ENCODE peak calls at places on chromosomes 11 and 22, in four cellular contexts. L, M, W and N are unnamed samples.

GRCh38 chr11:64208796-64209562 is 2.5 kb downstream of the FERMT3 start:
- DNase-seq in L (no peak), M (no peak), W (no peak), N (no peak)

GRCh38 chr11:32115406-32115805 is 24.5 kb downstream of the RCN1 start:
- DNase-seq in L (no peak), M (no peak), W (no peak), N (no peak)

GRCh38 chr11:33751878-33752277 is 15.7 kb upstream of the CD59 start:
- DNase-seq in L (no peak), M (no peak), W (no peak), N (no peak)

GRCh38 chr11:72378704-72379383 is 55.5 kb downstream of the CLPB start:
- DNase-seq in L (no peak), M (no peak), W (no peak), N (no peak)

GRCh38 chr11:78821371-78822306 is 247.0 kb upstream of the NARS2 start:
- DNase-seq in L (no peak), M (no peak), W (no peak), N (no peak)

GRCh38 chr11:102451693-102452460 is 688 bp downstream of the TMEM123 start:
- DNase-seq in L (peak; percentile 69), M (peak; percentile 89), W (peak; percentile 71), N (peak; percentile 50)

GRCh38 chr22:19855504-19856409 is 1.1 kb upstream of the GNB1L start:
- DNase-seq in L (peak; percentile 74), M (peak; percentile 68), W (peak; percentile 79), N (peak; percentile 36)

GRCh38 chr11:110076388-110076965 is 16.7 kb upstream of the ZC3H12C start:
- DNase-seq in L (no peak), M (no peak), W (no peak), N (peak; percentile 22)

GRCh38 chr11:120599816-120600420 is 88.4 kb downstream of the GRIK4 start:
- DNase-seq in L (no peak), M (no peak), W (no peak), N (no peak)

GRCh38 chr11:27563201-27563600 is 56.6 kb upstream of the LIN7C start:
- DNase-seq in L (no peak), M (no peak), W (no peak), N (no peak)

GRCh38 chr11:120117991-120118390 is 19.9 kb downstream of the TRIM29 start:
- DNase-seq in L (no peak), M (no peak), W (no peak), N (no peak)

GRCh38 chr22:17587631-17588030 is 24.3 kb downstream of the SLC25A18 start:
- DNase-seq in L (no peak), M (no peak), W (no peak), N (no peak)

GRCh38 chr11:75815345-75815983 is 454 bp downstream of the UVRAG start:
- DNase-seq in L (no peak), M (peak; percentile 46), W (peak; percentile 48), N (peak; percentile 58)
- TF ChIP-seq CTCF in L (no peak), M (peak; percentile 4), W (no peak), N (no peak)

GRCh38 chr11:116916052-116916451 is 78.6 kb upstream of the APOA1 start:
- DNase-seq in L (no peak), M (no peak), W (no peak), N (no peak)
- TF ChIP-seq CTCF in L (no peak), M (peak; percentile 9), W (no peak), N (peak; percentile 27)

GRCh38 chr11:114909866-114910265 is 231.5 kb downstream of the NXPE2 start:
- DNase-seq in L (no peak), M (no peak), W (no peak), N (no peak)
- TF ChIP-seq CTCF in L (no peak), M (no peak), W (peak; percentile 35), N (peak; percentile 22)

DNA sequence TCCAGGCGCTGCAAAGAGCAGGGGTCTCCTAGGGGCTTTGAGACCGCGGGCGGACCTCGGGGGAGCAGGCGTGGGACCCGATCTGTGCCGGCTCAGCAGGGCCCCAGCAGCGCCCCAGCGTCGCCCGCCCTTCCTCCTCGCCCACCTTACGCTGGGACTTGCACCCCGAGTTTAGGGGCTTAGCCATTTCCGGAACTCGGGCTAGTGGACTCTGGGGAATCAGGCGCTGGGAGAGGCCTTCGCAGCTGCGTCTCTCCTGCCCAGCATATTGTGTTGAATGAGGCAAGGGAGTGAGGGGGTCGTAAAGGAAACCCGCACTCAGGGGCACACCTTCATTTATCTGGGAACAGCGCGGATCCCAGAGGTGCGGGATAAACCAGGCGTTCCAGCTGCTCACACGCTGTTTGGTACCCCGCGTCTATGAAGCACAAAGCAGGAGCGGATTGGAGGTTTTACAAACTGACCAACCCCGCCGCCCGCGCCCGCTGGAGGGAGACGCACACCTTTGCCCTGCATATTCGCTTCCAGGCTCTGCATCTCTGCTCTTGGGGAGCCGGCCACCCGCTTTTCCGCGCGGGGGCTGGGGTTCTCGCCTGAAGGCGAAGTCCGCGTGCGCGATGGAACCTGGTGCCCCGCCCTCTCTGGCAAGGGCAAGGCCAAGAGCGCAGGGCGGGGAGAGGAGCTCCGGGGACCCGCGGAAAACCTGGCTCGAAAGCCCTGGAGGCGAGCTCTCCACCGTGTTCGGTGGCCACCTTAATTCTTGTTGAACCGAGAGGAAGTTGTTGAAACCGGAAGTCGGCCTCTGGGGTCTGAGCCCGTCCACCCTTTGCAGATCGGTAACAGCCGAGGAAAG is 6.7 kb upstream of the ALX4 start:
- DNase-seq in L (no peak), M (no peak), W (no peak), N (peak; percentile 43)
- TF ChIP-seq CTCF in L (no peak), M (no peak), W (no peak), N (no peak)

GRCh38 chr22:50303848-50304527 is 3.5 kb downstream of the PLXNB2 start:
- DNase-seq in L (peak; percentile 73), M (no peak), W (peak; percentile 63), N (no peak)
- TF ChIP-seq CTCF in L (no peak), M (no peak), W (peak; percentile 21), N (no peak)

GRCh38 chr22:41048791-41049717 is 43.3 kb upstream of the EP300 start:
- DNase-seq in L (peak; percentile 47), M (no peak), W (peak; percentile 96), N (peak; percentile 72)

GRCh38 chr22:41047741-41048140 is 44.7 kb upstream of the EP300 start:
- DNase-seq in L (no peak), M (no peak), W (no peak), N (no peak)

GRCh38 chr22:41052661-41053490 is 39.5 kb upstream of the EP300 start:
- DNase-seq in L (no peak), M (no peak), W (no peak), N (no peak)

DNA sequence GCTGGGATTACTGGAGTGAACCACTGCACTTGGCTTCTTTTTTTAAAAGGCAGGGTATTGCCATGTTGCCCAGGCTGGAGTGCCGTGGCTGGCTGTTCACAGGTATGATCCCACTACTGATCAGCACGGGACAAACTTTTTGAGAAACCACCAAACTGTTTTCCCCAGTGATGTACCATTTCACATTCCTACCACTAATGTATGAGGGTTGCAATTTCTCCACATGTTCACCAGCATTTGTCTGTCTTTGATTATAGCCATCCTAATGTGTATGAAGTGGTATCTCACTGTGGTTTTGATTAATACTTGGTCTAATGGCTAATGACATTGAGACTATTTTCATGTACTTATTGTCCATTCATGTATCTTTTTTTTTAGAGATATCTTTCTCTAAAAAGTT is 41.5 kb upstream of the EP300 start:
- DNase-seq in L (no peak), M (no peak), W (no peak), N (no peak)
- TF ChIP-seq CTCF in L (no peak), M (no peak), W (no peak), N (no peak)

DNA sequence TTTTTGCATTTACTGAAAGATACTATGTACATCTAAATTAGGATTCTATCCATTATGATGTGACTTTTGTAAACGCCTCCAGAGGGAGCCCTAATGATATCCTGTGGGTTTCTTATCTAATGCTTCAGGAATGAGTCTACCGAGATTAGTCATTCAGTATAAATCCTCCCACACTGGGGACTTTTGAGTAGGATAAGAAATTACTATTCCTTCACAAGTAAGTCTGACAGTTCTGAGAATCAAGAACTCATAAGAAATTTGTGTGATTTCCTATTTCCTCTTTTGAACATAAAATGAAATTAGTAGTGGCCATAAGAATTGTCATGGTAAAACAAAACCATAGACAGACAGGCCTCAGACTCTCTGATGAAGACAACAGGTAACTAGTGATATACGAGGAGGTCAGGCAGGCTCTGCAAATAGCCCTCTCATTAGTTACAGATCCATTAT is 10.0 kb upstream of the OR5M1 start:
- DNase-seq in L (no peak), M (peak; percentile 39), W (peak; percentile 3), N (no peak)
- TF ChIP-seq CTCF in L (no peak), M (peak; percentile 43), W (peak; percentile 37), N (peak; percentile 32)

GRCh38 chr22:44003016-44003775 is 20.9 kb upstream of the PARVB start:
- DNase-seq in L (no peak), M (no peak), W (no peak), N (no peak)

GRCh38 chr22:44002324-44002723 is 21.8 kb upstream of the PARVB start:
- DNase-seq in L (no peak), M (no peak), W (no peak), N (no peak)

GRCh38 chr22:44000123-44000522 is 24.0 kb upstream of the PARVB start:
- DNase-seq in L (no peak), M (no peak), W (no peak), N (no peak)

GRCh38 chr22:44005524-44005923 is 18.6 kb upstream of the PARVB start:
- DNase-seq in L (no peak), M (no peak), W (no peak), N (no peak)

DNA sequence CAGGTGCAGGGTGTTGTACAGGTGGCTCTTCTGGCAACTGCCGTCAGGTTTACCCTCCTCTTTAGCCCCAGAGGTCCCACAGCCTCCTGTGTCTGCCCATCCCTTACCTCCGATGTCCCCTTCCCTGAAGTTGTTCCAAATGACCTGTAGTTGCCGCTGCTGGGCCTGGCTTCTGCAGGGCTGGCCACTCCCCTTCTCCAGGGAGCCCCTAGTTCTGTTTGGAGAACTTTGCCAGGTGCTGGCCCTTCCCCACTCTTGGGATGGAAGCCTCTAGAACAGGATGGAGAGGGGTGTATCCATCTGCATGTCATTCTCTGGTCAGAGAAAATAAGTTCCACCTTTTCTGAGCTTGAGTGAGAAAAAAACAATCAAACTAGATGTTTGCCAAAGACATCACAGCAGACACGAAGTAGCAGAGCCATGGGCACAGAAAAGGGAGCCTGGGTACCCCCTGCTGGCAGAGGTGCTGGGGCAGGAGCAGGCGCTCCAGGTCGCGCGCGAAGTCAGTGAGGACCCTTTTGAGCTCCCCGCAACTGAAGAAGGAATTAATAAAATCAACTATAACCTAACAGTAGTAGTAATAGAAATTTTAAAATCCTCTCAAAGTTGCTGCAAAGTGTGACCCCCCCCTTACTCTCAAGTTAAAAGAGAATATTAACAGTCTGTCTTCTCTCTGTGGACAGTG is 20.2 kb upstream of the PARVB start:
- DNase-seq in L (no peak), M (no peak), W (no peak), N (no peak)
- TF ChIP-seq CTCF in L (no peak), M (no peak), W (peak; percentile 44), N (no peak)

DNA sequence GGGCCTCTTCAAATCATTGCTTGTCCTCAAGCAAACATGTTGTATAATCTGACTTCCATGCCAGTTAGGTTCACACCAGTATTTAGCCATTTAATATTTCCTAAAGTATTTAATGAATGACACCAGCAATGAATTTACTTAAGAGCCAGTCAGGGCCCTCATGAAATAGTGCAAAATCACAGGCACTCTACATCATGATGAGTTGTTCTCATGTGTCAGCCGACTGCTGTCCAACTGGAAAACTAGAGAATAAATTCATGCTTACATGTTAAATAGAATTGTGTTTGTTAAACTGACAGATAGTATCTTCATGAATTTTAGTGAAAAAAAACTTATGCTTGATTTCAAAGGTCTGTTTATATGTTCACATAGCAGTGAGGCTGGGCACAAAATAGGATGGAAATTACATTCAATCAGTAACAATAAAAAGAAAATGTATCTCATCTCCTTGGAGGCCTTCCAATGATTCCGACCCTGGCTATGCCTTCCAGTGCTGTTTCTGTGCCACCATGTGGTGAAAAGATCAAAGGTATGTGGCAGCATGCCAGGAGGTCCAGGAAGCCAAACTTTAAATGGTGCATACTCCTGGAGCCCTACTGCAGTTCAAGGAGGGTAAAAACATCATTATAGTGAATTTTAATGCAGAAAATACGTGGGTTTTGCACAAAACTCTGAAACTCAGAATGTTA is 45.2 kb downstream of the CTSC start:
- DNase-seq in L (peak; percentile 54), M (no peak), W (peak; percentile 56), N (no peak)
- TF ChIP-seq CTCF in L (no peak), M (no peak), W (peak; percentile 34), N (no peak)